ENCODE peak calls at places on chromosomes 1 and 21, in eight cellular contexts. J is DND-41; T is brain microvascular endothelial cell; V is fibroblast of lung; A is body of pancreas; Q is left ventricle myocardium inferior; W is CD8-positive, alpha-beta T cell; L is H1. C is an unnamed sample. For H3K36me3, the result is how much of the 10 kb centered on the place peaks cover.

GRCh38 chr1:40840526-40841323 is 21.4 kb downstream of the CITED4 start:
- DNase-seq in A (no peak), T (no peak), J (no peak), W (no peak), V (no peak), L (no peak), Q (no peak), C (no peak)

GRCh38 chr1:235993652-235994051 is 71.2 kb downstream of the NID1 start:
- DNase-seq in A (no peak), V (no peak), L (no peak), W (no peak), T (no peak), Q (no peak), J (no peak), C (no peak)

GRCh38 chr1:36134031-36134430 is 9.0 kb upstream of the COL8A2 start:
- DNase-seq in L (no peak), T (no peak), A (no peak), W (no peak), Q (no peak), J (no peak), V (no peak), C (no peak)

GRCh38 chr1:186930248-186930647 is 101.5 kb downstream of the PLA2G4A start:
- DNase-seq in A (no peak), Q (no peak), V (peak), W (no peak), T (no peak), J (no peak), L (no peak), C (no peak)

GRCh38 chr1:15714438-15715136 is 21.5 kb upstream of the SLC25A34 start:
- DNase-seq in W (no peak), L (no peak), J (no peak), Q (no peak), A (no peak), T (peak), V (peak), C (no peak)

GRCh38 chr1:68198752-68199151 is 33.6 kb downstream of the WLS start:
- DNase-seq in L (no peak), W (no peak), J (no peak), V (peak), T (no peak), A (no peak), Q (no peak), C (no peak)

GRCh38 chr1:61839702-61840101 is 97.4 kb downstream of the PATJ start:
- DNase-seq in Q (no peak), J (no peak), W (no peak), V (peak), A (no peak), T (no peak), L (no peak), C (no peak)

GRCh38 chr1:86788300-86789206 is 84.2 kb downstream of the SH3GLB1 start:
- DNase-seq in L (no peak), Q (peak), W (no peak), A (no peak), J (no peak), T (peak), V (peak), C (no peak)

GRCh38 chr1:171081220-171081993 is 9.3 kb upstream of the FMO3 start:
- DNase-seq in Q (no peak), J (no peak), W (no peak), V (peak), L (no peak), T (peak), A (no peak), C (no peak)

GRCh38 chr1:87159378-87159915 is 169.2 kb upstream of the LMO4 start:
- DNase-seq in L (no peak), T (no peak), A (no peak), V (no peak), Q (no peak), W (no peak), J (no peak), C (no peak)

GRCh38 chr1:86068126-86068805 is 88.3 kb downstream of the COL24A1 start:
- DNase-seq in V (peak), A (no peak), W (no peak), L (no peak), Q (no peak), J (no peak), T (peak), C (no peak)

GRCh38 chr1:157626099-157626498 is 28.2 kb upstream of the FCRL4 start:
- DNase-seq in J (peak), A (no peak), V (no peak), L (peak), Q (no peak), W (no peak), T (no peak), C (no peak)

GRCh38 chr21:26070822-26071425 is 99.6 kb downstream of the APP start:
- DNase-seq in A (no peak), J (peak), W (peak), L (no peak), T (peak), V (peak), Q (no peak), C (peak)

GRCh38 chr1:100187912-100188311 is 9.9 kb upstream of the LRRC39 start:
- DNase-seq in T (no peak), Q (peak), W (no peak), L (no peak), A (peak), J (no peak), V (peak), C (no peak)

GRCh38 chr1:85289207-85289847 is 12.9 kb upstream of the BCL10 start:
- DNase-seq in T (peak), Q (no peak), A (no peak), L (no peak), J (no peak), V (peak), W (no peak), C (no peak)

GRCh38 chr1:39922139-39922757 is 20.5 kb upstream of the MYCL start:
- DNase-seq in V (no peak), Q (no peak), J (no peak), T (no peak), W (no peak), A (no peak), L (peak), C (no peak)

GRCh38 chr21:44766818-44767354 is 34.7 kb downstream of the UBE2G2 start:
- DNase-seq in A (no peak), V (no peak), W (no peak), L (no peak), T (no peak), J (no peak), Q (no peak), C (no peak)

GRCh38 chr1:37133276-37134145 is 99.2 kb upstream of the GRIK3 start:
- DNase-seq in L (no peak), T (no peak), W (no peak), V (no peak), A (no peak), Q (no peak), J (no peak), C (no peak)

GRCh38 chr1:155961937-155962336 is 16.4 kb downstream of the ARHGEF2 start:
- DNase-seq in L (no peak), A (no peak), T (peak), V (peak), Q (peak), W (no peak), J (no peak), C (no peak)
- H3K36me3 ChIP-seq in L (half or more), A (under half), T (half or more), V (half or more), Q (half or more), W (half or more), J (half or more), C (half or more)

DNA sequence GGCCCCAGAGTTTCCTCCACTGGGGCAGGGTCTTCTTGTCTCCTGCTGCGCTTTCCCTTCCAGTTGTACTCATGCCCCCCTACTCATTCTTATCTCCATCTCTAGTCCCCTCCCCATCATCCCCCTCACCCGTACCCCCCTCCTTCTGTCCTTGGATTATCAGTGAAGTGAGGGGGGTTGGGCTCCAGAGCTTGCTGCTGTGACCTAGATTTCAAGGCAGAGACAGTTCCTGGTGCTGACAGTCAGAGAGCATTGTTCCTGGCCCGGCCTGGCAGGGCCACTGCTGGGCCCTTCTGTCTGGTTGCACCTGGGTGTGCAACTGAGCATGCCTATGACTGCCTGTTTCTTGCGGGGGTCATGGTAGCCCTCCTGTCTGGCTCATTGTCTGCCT is 4.5 kb downstream of the PEA15 start:
- DNase-seq in Q (peak), V (no peak), W (no peak), L (no peak), A (peak), J (no peak), T (no peak), C (peak)
- H3K4me3 ChIP-seq in Q (peak), V (no peak), W (no peak), L (no peak), A (no peak), J (no peak), T (no peak), C (no peak)

GRCh38 chr1:113793878-113794834 is 18.1 kb downstream of the RSBN1 start:
- DNase-seq in A (peak), J (no peak), W (no peak), L (no peak), V (no peak), T (no peak), Q (no peak), C (no peak)
- H3K27ac ChIP-seq in A (peak), J (no peak), W (no peak), L (no peak), V (no peak), T (no peak), Q (peak), C (no peak)

GRCh38 chr1:225412803-225413338 is 15.0 kb downstream of the LBR start:
- DNase-seq in J (no peak), T (no peak), V (no peak), L (no peak), W (no peak), A (peak), Q (no peak), C (no peak)
- H3K36me3 ChIP-seq in J (half or more), T (under half), V (under half), L (under half), W (half or more), A (under half), Q (half or more), C (half or more)

DNA sequence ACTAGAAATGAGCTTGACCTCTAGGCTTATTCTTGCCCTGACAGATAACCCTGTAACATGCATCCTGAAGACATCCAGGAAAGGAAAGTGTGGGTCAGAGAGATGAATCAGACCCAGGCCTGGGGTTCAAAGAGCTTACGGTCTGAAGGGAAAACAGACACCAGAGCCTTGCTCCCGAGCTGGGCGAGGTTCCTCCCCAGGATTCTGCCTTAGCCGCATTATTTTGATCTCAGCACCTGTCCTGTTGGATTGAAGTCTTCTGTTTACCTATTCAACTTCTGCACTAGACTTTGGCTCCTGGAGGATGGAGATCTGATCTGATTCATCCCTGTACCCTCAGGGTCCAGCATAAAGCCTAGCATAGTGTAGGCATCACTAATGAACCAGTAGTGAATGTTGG is 1.9 kb downstream of the CYP4B1 start:
- DNase-seq in W (no peak), T (no peak), A (no peak), J (no peak), L (no peak), V (no peak), Q (no peak), C (no peak)
- H3K4me3 ChIP-seq in W (no peak), T (no peak), A (no peak), J (no peak), L (no peak), V (no peak), Q (peak), C (no peak)

GRCh38 chr1:245710961-245711903 is 556.4 kb downstream of the KIF26B start:
- DNase-seq in J (no peak), T (no peak), V (no peak), W (no peak), Q (no peak), A (no peak), L (no peak), C (no peak)
- H3K27ac ChIP-seq in J (no peak), T (no peak), V (no peak), W (no peak), Q (no peak), A (no peak), L (no peak), C (no peak)

DNA sequence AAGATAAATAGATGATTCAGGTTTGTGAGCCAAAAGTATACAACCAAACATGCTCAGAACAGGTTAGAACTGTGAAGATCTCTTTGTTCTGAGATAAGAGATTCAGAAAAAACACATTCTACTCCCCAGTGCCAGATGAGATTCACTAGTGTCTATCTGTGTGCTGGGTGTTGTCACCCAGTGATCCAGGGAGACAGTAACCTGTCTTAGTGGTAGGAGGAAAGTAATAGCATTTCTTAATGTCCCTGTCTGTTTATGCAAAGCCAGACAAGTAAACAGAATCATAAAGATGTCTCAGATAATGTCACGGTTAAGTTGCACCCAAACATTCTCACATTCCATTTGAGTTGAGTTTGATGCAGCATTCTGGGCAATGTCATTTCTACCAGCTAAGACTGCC is 18.9 kb upstream of the NKAIN1 start:
- DNase-seq in L (no peak), V (no peak), W (no peak), A (no peak), T (no peak), J (no peak), Q (no peak), C (no peak)
- H3K36me3 ChIP-seq in L (under half), V (under half), W (under half), A (under half), T (under half), J (half or more), Q (half or more), C (under half)

GRCh38 chr1:154747380-154747779 is 122.7 kb downstream of the KCNN3 start:
- DNase-seq in A (no peak), W (no peak), T (no peak), J (no peak), Q (no peak), V (no peak), L (no peak), C (no peak)
- H3K4me3 ChIP-seq in A (no peak), W (no peak), T (no peak), J (no peak), Q (no peak), V (no peak), L (no peak), C (no peak)

C was measured in CD4-positive, alpha-beta memory T cell.